ENCODE peak calls at places on chromosomes 11 and 22, in four cellular contexts. V, M, Y and U are unnamed samples.

GRCh38 chr11:12248330-12248729 is 129.0 kb upstream of the PARVA start:
- DNase-seq in V (peak), M (peak), Y (no peak), U (peak)

GRCh38 chr22:46568102-46568809 is 30.8 kb upstream of the CELSR1 start:
- DNase-seq in V (no peak), Y (no peak), M (no peak), U (no peak)

GRCh38 chr11:12098601-12099000 is 11.8 kb upstream of the MICAL2 start:
- DNase-seq in M (no peak), V (no peak), Y (no peak), U (no peak)

GRCh38 chr11:75869661-75870455 is 54.8 kb downstream of the UVRAG start:
- DNase-seq in Y (no peak), M (no peak), V (no peak), U (no peak)

GRCh38 chr22:44248926-44249325 is 63.8 kb downstream of the SHISAL1 start:
- DNase-seq in Y (no peak), V (no peak), M (no peak), U (no peak)

GRCh38 chr11:31656051-31656450 is 146.5 kb downstream of the ELP4 start:
- DNase-seq in V (peak), M (no peak), Y (no peak), U (peak)

GRCh38 chr11:69493931-69494821 is 12.7 kb downstream of the LINC01488 start:
- DNase-seq in V (no peak), M (no peak), Y (no peak), U (no peak)

GRCh38 chr11:64074239-64074638 is 38.5 kb downstream of the FLRT1 start:
- DNase-seq in Y (no peak), M (no peak), V (peak), U (peak)

GRCh38 chr11:110196241-110196754 is 100.1 kb downstream of the RDX start:
- DNase-seq in M (no peak), Y (peak), V (peak), U (peak)

GRCh38 chr11:76120513-76121081 is 85.7 kb downstream of the WNT11 start:
- DNase-seq in V (peak), M (no peak), Y (peak), U (peak)

GRCh38 chr11:128424867-128425285 is 162.5 kb downstream of the ETS1 start:
- DNase-seq in M (peak), V (peak), Y (no peak), U (peak)

GRCh38 chr22:36301384-36301828 is 48.5 kb downstream of the APOL1 start:
- DNase-seq in Y (peak), M (peak), V (peak), U (peak)

GRCh38 chr22:40621309-40622151 is 15.0 kb downstream of the MRTFA start:
- DNase-seq in M (no peak), Y (no peak), V (no peak), U (no peak)

GRCh38 chr11:87368876-87369480 is 331.2 kb downstream of the TMEM135 start:
- DNase-seq in Y (no peak), V (peak), M (no peak), U (peak)

GRCh38 chr11:17979770-17980371 is 33.0 kb downstream of the SERGEF start:
- DNase-seq in Y (no peak), V (peak), M (peak), U (peak)

GRCh38 chr11:105022998-105023397 is at the start of gene CASP5:
- DNase-seq in V (no peak), Y (no peak), M (no peak), U (no peak)

GRCh38 chr11:76658651-76659650 is 11.6 kb downstream of the LRRC32 start:
- DNase-seq in V (no peak), Y (no peak), M (no peak), U (no peak)

GRCh38 chr11:1557904-1558831 is 13.9 kb downstream of the DUSP8 start:
- DNase-seq in Y (peak), M (no peak), V (peak), U (peak)

GRCh38 chr22:38456841-38457699 is 2.1 kb upstream of the KCNJ4 start:
- DNase-seq in Y (no peak), V (no peak), M (no peak), U (peak)

GRCh38 chr11:32358729-32359128 is 76.6 kb downstream of the WT1 start:
- DNase-seq in M (no peak), Y (no peak), V (peak), U (no peak)

GRCh38 chr11:83613767-83614121 is 327.6 kb upstream of the CCDC90B start:
- DNase-seq in Y (no peak), V (no peak), M (no peak), U (no peak)

GRCh38 chr11:76616676-76617552 is 53.6 kb downstream of the LRRC32 start:
- DNase-seq in Y (no peak), V (no peak), M (no peak), U (no peak)

GRCh38 chr11:65500262-65501004 is 1.6 kb downstream of the MALAT1 start:
- DNase-seq in Y (no peak), V (peak), M (peak), U (peak)

GRCh38 chr11:130418756-130419155 is 9.7 kb downstream of the ADAMTS8 start:
- DNase-seq in V (peak), Y (no peak), M (no peak), U (peak)

GRCh38 chr11:48028909-48029685 is 48.7 kb downstream of the PTPRJ start:
- DNase-seq in V (peak), M (no peak), Y (no peak), U (peak)

GRCh38 chr11:26331911-26332571 is at the start of gene ANO3:
- DNase-seq in Y (peak), M (peak), V (peak), U (peak)

GRCh38 chr22:23292453-23293350 is 112.4 kb downstream of the BCR start:
- DNase-seq in Y (no peak), M (no peak), V (no peak), U (no peak)

GRCh38 chr11:47233989-47234668 is 14.5 kb downstream of the ACP2 start:
- DNase-seq in M (no peak), V (peak), Y (no peak), U (peak)

GRCh38 chr11:94150056-94150455 is 21.4 kb downstream of the PANX1 start:
- DNase-seq in V (no peak), Y (no peak), M (no peak), U (no peak)

DNA sequence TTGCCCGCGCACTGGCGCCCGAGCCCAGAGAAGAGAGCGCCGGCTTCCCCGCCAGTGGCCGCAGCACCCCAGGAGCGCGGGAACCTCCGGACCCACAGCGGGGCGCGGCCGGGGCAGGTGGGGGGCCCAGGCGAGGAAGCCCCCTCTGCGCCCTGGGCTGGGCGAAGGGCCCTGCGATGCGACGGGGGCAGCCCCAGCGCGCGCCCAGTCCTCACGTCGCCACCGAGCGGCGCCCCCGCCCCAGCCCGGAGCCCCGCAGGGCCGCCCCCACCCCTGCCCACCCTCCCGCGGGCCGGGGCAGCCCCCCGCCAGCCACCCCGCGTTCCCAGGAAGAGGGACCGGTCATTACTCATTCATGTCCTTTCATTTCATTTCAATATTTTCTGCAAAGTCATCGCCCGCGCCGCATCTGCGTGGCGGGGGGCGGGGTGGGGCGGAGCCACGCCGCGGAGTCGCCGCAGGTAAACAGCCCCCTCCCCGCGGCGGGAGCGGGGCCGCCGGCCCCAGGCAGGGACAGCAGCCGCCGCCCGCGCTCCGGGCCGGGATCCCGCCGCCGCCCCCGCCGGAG is 673 bp upstream of the PANX2 start:
- DNase-seq in Y (no peak), V (peak), M (no peak), U (no peak)
- TF ChIP-seq CTCF in Y (no peak), V (no peak), M (no peak), U (no peak)

DNA sequence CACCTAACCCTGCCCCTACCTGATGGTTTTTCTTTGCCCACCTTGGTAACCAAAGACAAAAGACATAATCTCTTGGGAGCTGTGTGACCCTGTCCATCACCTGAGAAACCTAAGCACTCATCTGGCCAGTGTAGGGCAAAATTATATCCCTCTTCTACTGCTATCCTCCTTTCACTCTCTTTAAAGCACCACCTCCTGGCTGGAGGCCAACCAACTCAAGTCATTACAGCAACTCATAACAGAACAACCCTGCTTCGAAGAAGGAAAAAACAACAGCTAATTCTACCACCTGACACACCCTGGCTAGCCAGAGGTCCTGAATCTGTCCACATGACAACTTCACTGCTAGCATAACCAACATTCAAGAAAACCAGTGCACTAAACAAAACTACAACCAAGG is 45.5 kb downstream of the GAS2 start:
- DNase-seq in V (no peak), M (no peak), Y (no peak), U (no peak)
- H3K4me3 ChIP-seq in V (no peak), M (no peak), Y (no peak), U (no peak)

GRCh38 chr22:25940479-25940878 is 198.5 kb downstream of the MYO18B start:
- DNase-seq in M (no peak), V (no peak), Y (no peak), U (no peak)
- TF ChIP-seq CTCF in M (no peak), V (no peak), Y (no peak), U (no peak)

GRCh38 chr11:44454686-44455085 is 110.8 kb upstream of the CD82 start:
- DNase-seq in Y (no peak), V (no peak), M (no peak), U (no peak)

GRCh38 chr11:44453871-44454270 is 111.6 kb upstream of the CD82 start:
- DNase-seq in V (no peak), M (no peak), Y (no peak), U (no peak)

GRCh38 chr11:44453213-44453612 is 112.2 kb upstream of the CD82 start:
- DNase-seq in V (no peak), M (no peak), Y (no peak), U (no peak)

GRCh38 chr11:44446996-44447771 is 118.3 kb upstream of the CD82 start:
- DNase-seq in Y (no peak), V (no peak), M (no peak), U (no peak)

GRCh38 chr11:44451706-44452105 is 113.8 kb upstream of the CD82 start:
- DNase-seq in V (no peak), M (no peak), Y (no peak), U (no peak)
- H3K4me3 ChIP-seq in V (no peak), M (no peak), Y (no peak), U (no peak)